ENCODE peak calls at places on chromosome 13, in five cellular contexts. C is HepG2, M is SK-N-SH, F is GM12878, Z is K562. K is an unnamed sample.

GRCh38 chr13:80604094-80604493 is 263.2 kb upstream of the SPRY2 start:
- DNase-seq in C (no peak), M (no peak), F (no peak), Z (no peak), K (no peak)

GRCh38 chr13:104132849-104133248 is 1066.6 kb upstream of the SLC10A2 start:
- DNase-seq in C (no peak), M (no peak), F (no peak), Z (no peak), K (no peak)

GRCh38 chr13:28718538-28719226 is at the start of gene SLC46A3:
- DNase-seq in C (no peak), M (peak), F (peak), Z (peak), K (peak)

GRCh38 chr13:113995051-113995601 is 21.2 kb upstream of the C13orf46 start:
- DNase-seq in C (no peak), M (no peak), F (no peak), Z (no peak), K (no peak)

GRCh38 chr13:83831796-83832195 is 50.5 kb downstream of the SLITRK1 start:
- DNase-seq in C (no peak), M (no peak), F (no peak), Z (no peak), K (no peak)

GRCh38 chr13:112968380-112968909 is 569 bp upstream of the MCF2L start:
- DNase-seq in C (no peak), M (peak), F (no peak), Z (no peak), K (no peak)

GRCh38 chr13:36275190-36276002 is 22.2 kb downstream of the CCDC169 start:
- DNase-seq in C (peak), M (peak), F (no peak), Z (no peak), K (peak)

GRCh38 chr13:47397739-47398138 is 500.9 kb upstream of the HTR2A start:
- DNase-seq in C (no peak), M (no peak), F (no peak), Z (no peak), K (no peak)

GRCh38 chr13:114130708-114131580 is 1.5 kb downstream of the RASA3 start:
- DNase-seq in C (no peak), M (peak), F (no peak), Z (peak), K (no peak)

GRCh38 chr13:27858046-27858445 is 61.8 kb upstream of the PDX1 start:
- DNase-seq in C (no peak), M (no peak), F (no peak), Z (no peak), K (no peak)

GRCh38 chr13:113897161-113897560 is 33.3 kb upstream of the GAS6 start:
- DNase-seq in C (peak), M (no peak), F (no peak), Z (no peak), K (no peak)

DNA sequence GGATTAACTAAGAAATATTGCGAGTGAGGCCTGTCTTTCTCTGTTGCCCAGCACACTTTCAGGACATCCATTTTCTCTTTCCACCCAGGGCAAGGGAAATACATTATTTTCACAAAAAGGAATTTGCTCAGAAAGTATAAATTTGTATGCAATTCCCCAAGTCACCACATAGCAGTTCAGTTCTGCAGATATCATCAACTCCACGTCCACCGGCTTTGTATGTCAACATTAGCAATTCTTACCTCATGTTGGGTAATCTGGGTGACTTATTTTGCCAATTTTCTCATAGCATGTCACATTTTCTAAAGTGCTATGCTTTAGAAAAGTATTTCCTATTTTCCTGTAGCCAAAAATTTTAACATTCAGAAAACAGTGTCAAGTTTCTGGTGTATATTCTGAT is 501.8 kb downstream of the EFNB2 start:
- DNase-seq in C (peak), M (no peak), F (no peak), Z (no peak), K (peak)
- TF ChIP-seq CTCF in C (no peak), M (peak), F (no peak), Z (no peak), K (no peak)

GRCh38 chr13:110209950-110210603 is 96.9 kb downstream of the COL4A1 start:
- DNase-seq in C (no peak), M (no peak), F (no peak), Z (no peak), K (no peak)

GRCh38 chr13:110210604-110210985 is 96.4 kb downstream of the COL4A1 start:
- DNase-seq in C (no peak), M (no peak), F (no peak), Z (no peak), K (no peak)

GRCh38 chr13:110211046-110211445 is 95.9 kb downstream of the COL4A1 start:
- DNase-seq in C (no peak), M (no peak), F (no peak), Z (no peak), K (no peak)

GRCh38 chr13:110206170-110206569 is 100.8 kb downstream of the COL4A1 start:
- DNase-seq in C (peak), M (no peak), F (no peak), Z (no peak), K (no peak)

DNA sequence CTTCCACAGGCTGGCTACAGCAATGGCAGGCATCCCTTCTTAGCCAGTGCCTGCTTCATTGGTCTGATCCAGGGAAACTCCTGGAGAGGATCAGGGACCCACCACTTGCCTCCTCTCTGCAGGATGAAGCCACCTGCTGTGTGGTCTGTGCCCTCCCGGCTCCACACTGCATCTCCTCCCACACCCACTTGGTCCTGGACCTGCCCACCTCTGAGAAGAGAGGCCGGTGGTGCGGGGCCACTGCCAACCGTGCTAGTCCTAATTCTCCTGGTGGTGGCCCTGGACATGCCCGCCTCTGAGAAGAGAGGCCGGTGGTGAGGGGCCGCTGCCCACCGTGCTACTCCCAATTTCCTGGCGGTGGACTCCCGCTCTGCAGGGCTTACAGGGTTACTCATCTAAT is 98.8 kb downstream of the COL4A1 start:
- DNase-seq in C (no peak), M (no peak), F (no peak), Z (no peak), K (no peak)
- TF ChIP-seq GABPA in C (no peak), M (no peak), F (no peak), Z (no peak), K (no peak)

GRCh38 chr13:72973234-72973633 is 85.6 kb upstream of the KLF5 start:
- DNase-seq in C (no peak), M (no peak), F (no peak), Z (no peak), K (no peak)

GRCh38 chr13:72970956-72971355 is 87.8 kb upstream of the KLF5 start:
- DNase-seq in C (no peak), M (no peak), F (no peak), Z (no peak), K (no peak)

GRCh38 chr13:72970301-72970880 is 88.4 kb upstream of the KLF5 start:
- DNase-seq in C (no peak), M (no peak), F (no peak), Z (no peak), K (no peak)
- TF ChIP-seq REST in C (no peak), M (no peak), F (no peak), Z (no peak), K (no peak)

GRCh38 chr13:33126909-33127607 is 110.8 kb downstream of the KL start:
- DNase-seq in C (no peak), M (no peak), F (no peak), Z (no peak), K (no peak)
- TF ChIP-seq CTCF in C (no peak), M (no peak), F (no peak), Z (no peak), K (no peak)

GRCh38 chr13:99619207-99619606 is 117.9 kb downstream of the TM9SF2 start:
- DNase-seq in C (no peak), M (no peak), F (no peak), Z (no peak), K (no peak)

GRCh38 chr13:99610702-99611289 is 109.5 kb downstream of the TM9SF2 start:
- DNase-seq in C (no peak), M (no peak), F (no peak), Z (no peak), K (peak)

GRCh38 chr13:99617474-99618255 is 116.4 kb downstream of the TM9SF2 start:
- DNase-seq in C (peak), M (peak), F (no peak), Z (peak), K (no peak)

GRCh38 chr13:99614465-99614885 is 113.2 kb downstream of the TM9SF2 start:
- DNase-seq in C (peak), M (peak), F (no peak), Z (no peak), K (peak)
- TF ChIP-seq GABPA in C (no peak), M (no peak), F (no peak), Z (no peak), K (no peak)

GRCh38 chr13:101306773-101307172 is 109.5 kb downstream of the NALCN start:
- DNase-seq in C (no peak), M (no peak), F (no peak), Z (no peak), K (no peak)

GRCh38 chr13:101300531-101300930 is 115.8 kb downstream of the NALCN start:
- DNase-seq in C (no peak), M (no peak), F (no peak), Z (no peak), K (no peak)

GRCh38 chr13:101305981-101306411 is 110.3 kb downstream of the NALCN start:
- DNase-seq in C (no peak), M (peak), F (no peak), Z (no peak), K (no peak)

GRCh38 chr13:101301053-101301452 is 115.3 kb downstream of the NALCN start:
- DNase-seq in C (no peak), M (no peak), F (no peak), Z (no peak), K (no peak)

DNA sequence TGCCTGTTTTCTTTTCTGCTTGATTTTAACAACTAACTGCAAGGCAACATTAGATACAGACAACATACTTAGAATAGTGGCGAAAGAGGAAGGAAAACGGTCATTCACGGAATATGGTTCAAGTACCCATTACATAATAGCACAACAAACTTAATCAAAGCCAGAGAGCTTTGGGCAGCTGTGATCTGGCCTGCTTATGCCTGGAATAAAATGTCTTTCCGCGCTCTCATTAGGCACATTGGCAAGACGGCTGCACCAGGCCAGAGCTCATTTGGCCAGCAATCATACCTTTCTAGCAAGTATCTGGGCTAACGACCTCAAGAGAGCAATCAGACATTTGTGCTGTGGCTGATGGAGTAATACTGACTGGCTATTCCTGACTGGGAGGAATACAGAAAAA is 112.8 kb downstream of the NALCN start:
- DNase-seq in C (no peak), M (peak), F (no peak), Z (no peak), K (no peak)
- TF ChIP-seq REST in C (no peak), M (no peak), F (no peak), Z (no peak), K (no peak)

GRCh38 chr13:95697052-95697680 is 20.2 kb downstream of the DNAJC3 start:
- DNase-seq in C (no peak), M (no peak), F (no peak), Z (no peak), K (no peak)

GRCh38 chr13:95698047-95698749 is 21.3 kb downstream of the DNAJC3 start:
- DNase-seq in C (no peak), M (no peak), F (no peak), Z (peak), K (no peak)
- TF ChIP-seq CTCF in C (peak), M (peak), F (no peak), Z (no peak), K (no peak)

GRCh38 chr13:41137241-41137640 is 4.6 kb upstream of the KBTBD6 start:
- DNase-seq in C (no peak), M (no peak), F (no peak), Z (no peak), K (no peak)

GRCh38 chr13:41144576-41144975 is 12.0 kb upstream of the KBTBD6 start:
- DNase-seq in C (no peak), M (no peak), F (no peak), Z (no peak), K (no peak)

GRCh38 chr13:41137951-41138350 is 5.3 kb upstream of the KBTBD6 start:
- DNase-seq in C (no peak), M (no peak), F (no peak), Z (no peak), K (no peak)

GRCh38 chr13:41136396-41137031 is 3.9 kb upstream of the KBTBD6 start:
- DNase-seq in C (no peak), M (no peak), F (no peak), Z (peak), K (no peak)

DNA sequence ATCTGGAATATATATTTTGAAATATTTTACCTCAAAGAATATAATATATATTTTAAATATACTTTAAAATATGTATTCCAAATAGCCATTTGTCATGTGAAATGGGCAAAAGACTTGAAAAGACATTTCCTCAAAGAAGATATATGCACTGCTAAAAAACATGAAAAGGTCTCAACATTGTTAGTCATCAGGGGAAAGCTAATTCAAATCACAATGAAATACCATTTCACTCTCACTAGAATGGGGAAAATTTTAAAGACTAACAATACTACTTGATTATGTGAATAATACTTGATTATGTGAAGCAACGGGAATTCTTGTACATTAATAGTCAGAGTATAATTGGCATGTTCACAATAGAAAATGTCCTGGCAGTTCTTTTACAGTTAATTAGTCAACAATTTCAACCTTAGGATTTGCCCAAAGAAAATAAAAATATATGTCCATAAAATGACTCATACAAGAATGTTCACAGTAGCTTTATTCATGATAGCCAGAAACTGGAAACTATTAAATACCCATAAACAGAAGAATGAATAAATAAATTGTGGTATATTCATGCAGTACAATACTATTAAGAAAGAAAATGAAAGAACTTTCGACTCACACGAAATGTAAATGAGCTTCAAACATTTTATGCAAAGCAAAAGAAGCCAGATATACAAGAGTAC is 6.8 kb upstream of the KBTBD6 start:
- DNase-seq in C (no peak), M (no peak), F (no peak), Z (no peak), K (no peak)
- TF ChIP-seq GABPA in C (no peak), M (no peak), F (no peak), Z (no peak), K (no peak)

GRCh38 chr13:111531505-111531904 is 211.1 kb downstream of the TEX29 start:
- DNase-seq in C (no peak), M (no peak), F (no peak), Z (no peak), K (no peak)
- TF ChIP-seq REST in C (no peak), M (no peak), F (no peak), Z (no peak), K (no peak)

K was measured in HL-60.